ENCODE peak calls at places on chromosomes 6 and 20, in nine cellular contexts. C is iPS-NIHi11; O is D341Med; P is pancreas; U is activated gamma-delta T cell treated with Interleukin-2 at 50 U/mL for 16 hours; Z is HCT116; N is neural progenitor cell; G is fibroblast of the aortic adventitia; B is activated CD4-positive, alpha-beta T cell treated with anti-CD3 and anti-CD28 coated beads, Interleukin-2, amount 50 U/mL, for 1 hour. M is an unnamed sample.

GRCh38 chr6:168045141-168045691 is 33.8 kb downstream of the FRMD1 start:
- DNase-seq in C (no peak), B (no peak), N (no peak), Z (no peak), P (peak; percentile 54), U (no peak), G (no peak), O (no peak), M (peak; percentile 38)

GRCh38 chr6:154567695-154568220 is 57.3 kb upstream of the CNKSR3 start:
- DNase-seq in P (no peak), Z (no peak), C (no peak), B (no peak), O (no peak), G (no peak), N (no peak), U (no peak), M (no peak)

GRCh38 chr20:38881806-38882440 is 44.3 kb upstream of the FAM83D start:
- DNase-seq in G (no peak), U (no peak), N (no peak), B (no peak), P (no peak), O (no peak), C (no peak), Z (no peak), M (no peak)

GRCh38 chr6:5997420-5998093 is 9.2 kb downstream of the NRN1 start:
- DNase-seq in G (no peak), P (peak; percentile 62), N (peak; percentile 85), C (peak; percentile 47), B (no peak), Z (no peak), U (no peak), O (no peak), M (no peak)

GRCh38 chr6:4358414-4359107 is 223.2 kb upstream of the ECI2 start:
- DNase-seq in B (no peak), C (peak; percentile 81), Z (peak; percentile 98), N (peak; percentile 24), P (peak; percentile 90), U (no peak), O (no peak), G (peak; percentile 100), M (peak; percentile 49)

GRCh38 chr6:8017276-8017701 is 46.9 kb downstream of the BLOC1S5 start:
- DNase-seq in B (no peak), P (no peak), O (no peak), N (no peak), Z (no peak), C (no peak), G (no peak), U (no peak), M (no peak)

GRCh38 chr6:33113720-33114119 is 37.9 kb downstream of the HLA-DPB1 start:
- DNase-seq in O (no peak), U (no peak), Z (no peak), N (no peak), B (no peak), C (no peak), P (no peak), G (no peak), M (no peak)

GRCh38 chr20:44780226-44780625 is 30.1 kb downstream of the RIMS4 start:
- DNase-seq in P (no peak), U (peak; percentile 24), G (peak; percentile 72), Z (no peak), C (peak; percentile 77), B (peak; percentile 35), O (no peak), N (peak; percentile 90), M (peak; percentile 44)

GRCh38 chr6:154414021-154414813 is 57.6 kb upstream of the IPCEF1 start:
- DNase-seq in Z (no peak), B (no peak), P (no peak), U (no peak), N (no peak), C (no peak), G (peak; percentile 37), O (no peak), M (no peak)

GRCh38 chr6:56534680-56535419 is 107.8 kb downstream of the DST start:
- DNase-seq in B (no peak), G (no peak), O (no peak), C (peak; percentile 50), Z (no peak), N (no peak), P (peak; percentile 21), U (no peak), M (no peak)

GRCh38 chr20:61874421-61875068 is 191.1 kb downstream of the TAF4 start:
- DNase-seq in G (peak; percentile 1), B (no peak), U (no peak), O (no peak), Z (peak; percentile 32), N (peak; percentile 81), P (peak; percentile 59), C (peak; percentile 80), M (no peak)

GRCh38 chr6:89120371-89120770 is 2.5 kb upstream of the SRSF12 start:
- DNase-seq in U (no peak), C (no peak), N (no peak), B (no peak), O (no peak), Z (no peak), G (peak; percentile 11), P (no peak), M (no peak)

GRCh38 chr20:8898823-8899222 is 170.1 kb upstream of the PLCB4 start:
- DNase-seq in U (no peak), Z (no peak), C (no peak), N (no peak), B (no peak), P (no peak), O (no peak), G (no peak), M (no peak)

GRCh38 chr6:167930300-167930699 is 67.2 kb upstream of the KIF25 start:
- DNase-seq in O (no peak), N (no peak), P (no peak), C (no peak), G (peak; percentile 2), B (no peak), Z (no peak), U (no peak), M (no peak)

GRCh38 chr6:170553686-170554085 is 483 bp upstream of the TBP start:
- DNase-seq in N (no peak), Z (no peak), C (peak; percentile 14), G (peak; percentile 59), U (no peak), O (peak; percentile 49), B (no peak), P (no peak), M (no peak)

GRCh38 chr20:45407067-45407745 is 883 bp upstream of the DBNDD2 start:
- DNase-seq in P (peak; percentile 84), C (peak; percentile 66), N (peak; percentile 55), Z (no peak), B (no peak), U (no peak), G (peak; percentile 31), O (peak; percentile 73), M (peak; percentile 40)

M was measured in ovary.